ENCODE peak calls at places on chromosomes 16 and 17, in ten cellular contexts. W, T, C, O, K, X, F, G, J and S are unnamed samples.
A peak's percentile ranks its signal among the peaks of the same experiment; 100 is the strongest.

GRCh38 chr17:37476431-37477130 is 13.1 kb upstream of the DUSP14 start:
- DNase-seq in G (no peak), K (no peak), T (no peak), O (peak; percentile 75), X (peak; percentile 82), F (peak; percentile 47), J (peak; percentile 84), C (no peak), W (no peak), S (peak; percentile 82)

GRCh38 chr17:59890720-59891119 is 2.0 kb downstream of the TUBD1 start:
- DNase-seq in O (peak; percentile 44), J (peak; percentile 37), F (peak; percentile 20), C (no peak), X (no peak), W (no peak), G (no peak), T (no peak), K (peak; percentile 55), S (peak; percentile 24)

GRCh38 chr17:29929006-29929543 is 953 bp downstream of the SSH2 start:
- DNase-seq in F (peak; percentile 45), O (peak; percentile 52), T (no peak), J (peak; percentile 43), G (peak; percentile 50), W (no peak), K (peak; percentile 25), X (peak; percentile 10), C (no peak), S (peak; percentile 43)

GRCh38 chr16:17829826-17830225 is 359.1 kb upstream of the XYLT1 start:
- DNase-seq in O (no peak), T (no peak), C (no peak), J (no peak), F (peak; percentile 23), X (no peak), W (no peak), K (peak; percentile 22), G (no peak), S (no peak)

GRCh38 chr17:39808409-39808997 is 55.6 kb downstream of the IKZF3 start:
- DNase-seq in T (no peak), F (no peak), X (peak; percentile 16), C (no peak), W (no peak), K (no peak), O (no peak), J (no peak), G (no peak), S (no peak)

GRCh38 chr17:44655983-44656700 is at the start of gene MEIOC:
- DNase-seq in F (peak; percentile 11), X (no peak), W (no peak), K (no peak), C (peak; percentile 9), T (no peak), J (no peak), O (peak; percentile 9), G (no peak), S (no peak)

GRCh38 chr17:61322316-61323014 is 77.2 kb upstream of the TBX2 start:
- DNase-seq in J (no peak), T (no peak), W (no peak), F (no peak), G (no peak), C (no peak), O (no peak), K (no peak), X (no peak), S (no peak)

GRCh38 chr16:50497592-50497991 is 50.6 kb upstream of the NKD1 start:
- DNase-seq in X (no peak), F (peak; percentile 79), G (no peak), T (no peak), J (peak; percentile 43), W (peak; percentile 35), O (peak; percentile 5), C (no peak), K (peak; percentile 6), S (peak; percentile 24)

GRCh38 chr17:40724656-40725055 is 21.1 kb upstream of the KRT24 start:
- DNase-seq in F (peak; percentile 44), X (no peak), O (no peak), W (no peak), K (no peak), T (no peak), G (no peak), J (no peak), C (no peak), S (no peak)

GRCh38 chr16:11134722-11135121 is 121.3 kb downstream of the SOCS1 start:
- DNase-seq in G (no peak), K (no peak), O (no peak), W (no peak), J (no peak), C (no peak), F (no peak), X (no peak), T (no peak), S (no peak)

GRCh38 chr16:85423631-85424030 is 189.5 kb upstream of the GSE1 start:
- DNase-seq in K (no peak), W (no peak), F (no peak), T (peak; percentile 61), O (no peak), G (no peak), J (no peak), X (no peak), C (no peak), S (no peak)

GRCh38 chr17:3546997-3547396 is 10.6 kb downstream of the TRPV3 start:
- DNase-seq in X (no peak), J (no peak), G (no peak), T (no peak), F (no peak), K (no peak), C (no peak), O (no peak), W (no peak), S (no peak)

GRCh38 chr16:9797306-9797705 is 384.9 kb downstream of the GRIN2A start:
- DNase-seq in C (no peak), W (no peak), T (no peak), F (peak; percentile 88), J (peak; percentile 2), O (peak; percentile 6), G (no peak), K (peak; percentile 50), X (no peak), S (peak; percentile 27)

DNA sequence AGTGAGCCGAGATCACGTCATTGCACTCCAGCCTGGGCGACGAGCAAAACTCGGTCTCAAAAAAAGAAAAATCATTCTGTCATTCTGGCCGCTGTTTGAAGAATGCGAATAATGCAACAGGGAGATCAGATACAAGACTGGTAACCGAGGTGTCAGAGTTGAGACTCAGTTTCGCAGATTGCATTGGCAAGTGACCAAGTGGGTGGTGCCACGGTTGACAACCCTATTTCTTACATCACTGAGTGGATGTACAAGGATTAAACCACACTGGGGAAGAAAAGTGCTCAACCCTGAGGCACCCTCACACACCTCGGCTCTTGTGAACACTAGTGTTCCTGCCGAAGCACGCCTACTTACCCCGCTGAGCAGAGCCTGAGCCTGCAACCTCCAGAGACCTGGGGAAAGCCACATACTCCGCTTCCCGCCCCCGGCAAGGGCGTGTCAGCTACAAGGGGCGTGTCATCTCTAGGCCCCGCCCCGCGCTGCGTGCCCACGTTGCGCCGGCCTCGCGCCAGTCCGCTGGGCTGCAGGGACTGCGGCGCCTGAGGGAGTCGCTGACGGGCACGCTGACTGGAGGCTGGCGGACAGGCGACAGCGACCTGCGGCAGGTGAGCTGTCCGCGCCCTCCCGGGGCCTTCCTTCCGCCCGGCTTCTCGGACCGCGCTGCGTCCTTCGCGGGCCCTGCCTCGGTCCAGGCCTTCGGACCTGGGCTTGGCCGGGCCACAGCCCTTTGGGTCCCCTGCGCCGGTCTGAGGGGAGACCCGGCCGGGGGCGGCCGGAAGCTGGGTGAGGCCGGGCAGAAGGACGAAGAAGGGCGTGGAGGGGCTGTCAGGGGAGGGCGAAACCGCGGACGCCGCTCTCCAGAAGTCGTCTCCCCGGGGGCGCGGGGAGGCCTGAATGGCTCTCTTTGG is at the start of gene HMOX2:
- DNase-seq in W (no peak), G (peak; percentile 97), C (peak; percentile 92), K (peak; percentile 92), X (peak; percentile 93), T (peak; percentile 97), J (peak; percentile 92), F (peak; percentile 85), O (peak; percentile 93), S (peak; percentile 91)
- TF ChIP-seq CTCF in W (peak; percentile 13), G (peak; percentile 39), C (no peak), K (peak; percentile 41), X (peak; percentile 48), T (peak; percentile 59), J (peak; percentile 27), F (peak; percentile 38), O (peak; percentile 52), S (peak; percentile 13)

GRCh38 chr17:32444301-32445074 is at the start of gene PSMD11:
- DNase-seq in F (peak; percentile 94), C (peak; percentile 98), W (peak; percentile 83), G (peak; percentile 99), J (peak; percentile 98), O (peak; percentile 95), T (peak; percentile 99), K (peak; percentile 94), X (peak; percentile 97), S (peak; percentile 97)
- H3K4me3 ChIP-seq in F (peak within 1 kb of the TSS; percentile 86), C (peak within 1 kb of the TSS; percentile 71), W (peak within 1 kb of the TSS; percentile 82), G (peak within 1 kb of the TSS; percentile 98), J (peak within 1 kb of the TSS; percentile 93), O (peak within 1 kb of the TSS; percentile 90), T (peak within 1 kb of the TSS; percentile 100), K (peak within 1 kb of the TSS; percentile 97), X (peak within 1 kb of the TSS; percentile 95), S (peak within 1 kb of the TSS; percentile 90)

DNA sequence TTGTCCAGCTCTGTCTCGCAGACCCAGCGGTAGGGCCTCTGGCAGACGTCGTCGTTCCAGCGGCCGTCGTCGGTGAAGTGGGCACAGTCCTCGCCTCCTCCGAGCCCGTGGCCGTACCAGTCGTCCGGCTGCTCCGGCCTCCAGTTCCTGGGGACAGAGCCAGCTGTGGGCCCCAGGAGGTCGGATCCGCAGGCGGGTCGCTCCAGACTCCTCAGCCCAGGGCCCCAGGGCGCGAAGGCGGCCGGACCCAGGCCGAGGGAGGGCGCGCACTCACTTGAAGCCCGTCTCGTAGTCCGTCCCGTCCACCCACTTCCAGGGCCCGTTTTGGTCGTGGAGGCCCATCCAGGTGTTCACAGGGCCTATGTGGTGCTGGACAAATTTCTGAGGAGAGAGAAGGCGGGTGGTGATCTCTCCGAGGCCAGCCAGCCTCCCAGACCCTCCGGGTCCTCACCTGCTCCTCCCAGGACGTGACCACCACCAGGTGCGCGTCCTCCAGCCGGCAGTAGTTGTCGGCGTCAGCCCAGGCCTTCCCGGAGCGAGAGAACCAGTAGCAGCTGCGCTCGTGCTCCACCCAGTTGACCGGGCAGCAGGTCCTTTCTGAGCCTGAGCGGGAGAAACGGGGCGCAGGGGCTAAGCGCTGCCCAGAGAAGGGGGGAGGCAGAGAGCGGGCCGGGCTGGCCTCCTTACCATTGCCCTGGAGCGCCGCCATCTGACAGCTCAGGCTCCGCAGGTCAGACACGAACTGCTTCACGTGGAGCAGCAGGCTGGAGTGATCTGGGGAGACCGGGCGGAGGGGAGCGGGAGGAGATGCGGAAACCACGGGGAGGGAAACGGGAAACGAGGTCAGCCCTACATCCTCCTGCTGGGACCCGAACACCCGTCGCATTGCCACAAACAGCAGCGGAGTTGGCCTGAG is 5.2 kb downstream of the ASGR1 start:
- DNase-seq in C (peak; percentile 18), G (no peak), J (peak; percentile 72), O (no peak), T (peak; percentile 92), K (no peak), W (no peak), F (peak; percentile 27), X (peak; percentile 47), S (no peak)
- TF ChIP-seq CTCF in C (no peak), G (no peak), J (peak; percentile 44), O (peak; percentile 28), T (no peak), K (no peak), W (peak; percentile 38), F (no peak), X (peak; percentile 10), S (no peak)

DNA sequence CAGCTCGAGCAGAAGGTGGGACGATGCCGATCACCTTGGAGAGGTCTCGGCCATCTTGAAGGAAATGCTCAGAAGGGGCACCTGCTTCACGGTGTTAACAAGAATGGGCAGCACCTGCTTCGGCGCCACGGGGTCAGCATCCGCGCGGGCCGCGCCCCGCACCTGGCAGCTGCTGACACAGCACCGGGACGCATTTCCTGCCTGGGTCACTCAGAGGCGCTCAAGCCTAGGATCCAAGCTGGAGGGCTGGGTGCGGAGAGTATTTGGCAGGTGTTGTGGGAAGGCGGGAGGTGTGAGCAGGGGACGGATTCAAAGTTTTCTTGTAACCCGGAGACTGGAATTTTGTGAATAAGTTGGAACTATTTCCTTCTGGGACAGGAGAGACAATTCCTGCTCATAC is 39.3 kb upstream of the AKTIP start:
- DNase-seq in F (no peak), C (no peak), G (no peak), K (no peak), J (no peak), O (no peak), X (no peak), W (no peak), T (no peak), S (no peak)
- H3K4me3 ChIP-seq in F (no peak overlapping the region), C (no peak overlapping the region), G (no peak overlapping the region), K (no peak overlapping the region), J (no peak overlapping the region), O (no peak overlapping the region), X (no peak overlapping the region), W (no peak overlapping the region), T (no peak overlapping the region), S (no peak overlapping the region)